ENCODE peak calls at places on chromosomes 3 and 15, in four cellular contexts. C, T, I and W are unnamed samples.
A peak's percentile ranks its signal among the peaks of the same experiment; 100 is the strongest.

GRCh38 chr3:113223831-113224240 is 12.5 kb downstream of the BOC start:
- DNase-seq in C (peak; percentile 82), T (no peak), I (peak; percentile 25), W (no peak)

GRCh38 chr3:170780955-170781354 is 89.0 kb downstream of the RPL22L1 start:
- DNase-seq in C (no peak), T (no peak), I (no peak), W (no peak)

GRCh38 chr3:70096376-70097055 is 97.0 kb downstream of the SAMMSON start:
- DNase-seq in C (no peak), T (no peak), I (no peak), W (no peak)

GRCh38 chr15:73937726-73938125 is 11.5 kb downstream of the LOXL1 start:
- DNase-seq in C (no peak), T (no peak), I (no peak), W (no peak)

GRCh38 chr3:145865329-145865904 is 295.6 kb downstream of the PLOD2 start:
- DNase-seq in C (no peak), T (no peak), I (peak; percentile 57), W (no peak)

GRCh38 chr3:151322549-151322948 is 5.9 kb upstream of the GPR87 start:
- DNase-seq in C (no peak), T (no peak), I (no peak), W (no peak)

GRCh38 chr3:65899226-65899625 is 139.5 kb downstream of the MAGI1 start:
- DNase-seq in C (no peak), T (no peak), I (no peak), W (no peak)

GRCh38 chr3:76400141-76400540 is 614.8 kb upstream of the ZNF717 start:
- DNase-seq in C (no peak), T (no peak), I (peak; percentile 3), W (no peak)

GRCh38 chr3:14256561-14257342 is 78.1 kb downstream of the LSM3 start:
- DNase-seq in C (peak; percentile 37), T (peak; percentile 80), I (no peak), W (peak; percentile 71)

GRCh38 chr3:41863024-41863423 is 98.9 kb downstream of the ULK4 start:
- DNase-seq in C (no peak), T (no peak), I (no peak), W (no peak)

GRCh38 chr15:66921319-66921718 is 144.1 kb upstream of the SMAD3 start:
- DNase-seq in C (no peak), T (no peak), I (no peak), W (peak; percentile 35)

GRCh38 chr3:29346828-29347227 is 66.0 kb downstream of the RBMS3 start:
- DNase-seq in C (peak; percentile 38), T (no peak), I (peak; percentile 81), W (no peak)

GRCh38 chr3:28347374-28348285 is 891 bp upstream of the ZCWPW2 start:
- DNase-seq in C (no peak), T (no peak), I (peak; percentile 4), W (no peak)

GRCh38 chr3:103127116-103127630 is 692.4 kb downstream of the ZPLD1 start:
- DNase-seq in C (no peak), T (no peak), I (peak; percentile 65), W (no peak)

GRCh38 chr15:59918994-59919951 is 84.8 kb upstream of the FOXB1 start:
- DNase-seq in C (peak; percentile 54), T (no peak), I (peak; percentile 88), W (no peak)

GRCh38 chr3:178618197-178618596 is 82.0 kb downstream of the KCNMB2 start:
- DNase-seq in C (peak; percentile 52), T (no peak), I (no peak), W (no peak)
- H3K4me3 ChIP-seq in C (peak overlapping the region; percentile 66), T (no peak overlapping the region), I (peak overlapping the region; percentile 36), W (no peak overlapping the region)

GRCh38 chr3:64533565-64534317 is 154.1 kb downstream of the ADAMTS9 start:
- DNase-seq in C (peak; percentile 84), T (peak; percentile 79), I (peak; percentile 81), W (peak; percentile 91)
- TF ChIP-seq CTCF in C (peak; percentile 90), T (peak; percentile 23), I (peak; percentile 92), W (peak; percentile 86)

GRCh38 chr15:77518458-77518857 is 97.8 kb downstream of the HMG20A start:
- DNase-seq in C (no peak), T (no peak), I (no peak), W (no peak)

GRCh38 chr15:77516076-77516475 is 95.4 kb downstream of the HMG20A start:
- DNase-seq in C (peak; percentile 88), T (no peak), I (peak; percentile 33), W (no peak)

GRCh38 chr15:77516786-77517185 is 96.1 kb downstream of the HMG20A start:
- DNase-seq in C (no peak), T (no peak), I (no peak), W (no peak)

GRCh38 chr15:77519540-77519939 is 98.9 kb downstream of the HMG20A start:
- DNase-seq in C (no peak), T (no peak), I (no peak), W (no peak)

DNA sequence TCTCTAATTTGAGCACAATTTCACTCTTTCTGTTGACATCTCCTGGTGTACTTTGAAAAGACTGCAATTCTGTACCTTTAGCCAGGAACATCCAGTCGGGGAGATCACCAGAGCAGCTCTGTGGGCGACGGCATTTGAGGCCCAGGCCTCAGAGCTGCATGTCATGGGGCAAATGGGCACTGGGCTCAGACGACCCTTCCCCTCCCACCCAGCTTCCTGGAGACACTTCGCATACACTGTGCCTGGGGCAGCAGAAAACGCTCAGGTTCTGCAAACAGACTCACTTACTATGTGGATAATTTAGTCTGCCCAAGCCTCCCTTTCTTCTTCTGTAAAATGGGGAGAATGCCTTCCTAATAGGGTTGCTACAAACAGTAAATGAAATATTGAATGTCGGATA is 96.9 kb downstream of the HMG20A start:
- DNase-seq in C (no peak), T (no peak), I (no peak), W (no peak)
- H3K27me3 ChIP-seq in C (no peaks in the 10 kb centered on the region), T (no peaks in the 10 kb centered on the region), I (no peaks in the 10 kb centered on the region), W (no peaks in the 10 kb centered on the region)

GRCh38 chr3:123446210-123446609 is 2.7 kb downstream of the ADCY5 start:
- DNase-seq in C (no peak), T (no peak), I (no peak), W (no peak)
- H3K4me3 ChIP-seq in C (no peak overlapping the region), T (no peak overlapping the region), I (no peak overlapping the region), W (no peak overlapping the region)

GRCh38 chr3:128111147-128111546 is 12.5 kb downstream of the RUVBL1 start:
- DNase-seq in C (no peak), T (no peak), I (no peak), W (no peak)
- TF ChIP-seq CTCF in C (no peak), T (no peak), I (no peak), W (no peak)

GRCh38 chr15:93027413-93027812 is 61.6 kb downstream of the RGMA start:
- DNase-seq in C (peak; percentile 53), T (no peak), I (no peak), W (no peak)

GRCh38 chr15:93029613-93030429 is 59.2 kb downstream of the RGMA start:
- DNase-seq in C (peak; percentile 94), T (no peak), I (peak; percentile 27), W (no peak)

GRCh38 chr15:93028111-93028631 is 60.8 kb downstream of the RGMA start:
- DNase-seq in C (peak; percentile 54), T (no peak), I (no peak), W (no peak)

GRCh38 chr15:93030430-93031102 is 58.4 kb downstream of the RGMA start:
- DNase-seq in C (peak; percentile 98), T (peak; percentile 69), I (peak; percentile 47), W (peak; percentile 69)

GRCh38 chr15:93028632-93029612 is 60.1 kb downstream of the RGMA start:
- DNase-seq in C (peak; percentile 96), T (no peak), I (peak; percentile 92), W (peak; percentile 94)
- H3K27me3 ChIP-seq in C (no peaks in the 10 kb centered on the region), T (no peaks in the 10 kb centered on the region), I (no peaks in the 10 kb centered on the region), W (no peaks in the 10 kb centered on the region)